ENCODE peak calls at places on chromosome 18, in five cellular contexts. P is OCI-LY7, Y is HCT116, M is GM23338, C is PC-3. O is an unnamed sample. For H3K9me2, the result is how much of the 10 kb centered on the place peaks cover.

GRCh38 chr18:37243756-37244155 is 321.8 kb downstream of the CELF4 start:
- DNase-seq in P (no peak), Y (no peak), M (peak), C (no peak), O (no peak)

GRCh38 chr18:41266616-41267015 is 688.4 kb upstream of the PIK3C3 start:
- DNase-seq in P (no peak), Y (no peak), M (no peak), C (peak), O (no peak)

GRCh38 chr18:45727068-45727467 is 3.1 kb downstream of the SLC14A1 start:
- DNase-seq in P (no peak), Y (no peak), M (no peak), C (no peak), O (no peak)

GRCh38 chr18:60202702-60203101 is 169.9 kb downstream of the MC4R start:
- DNase-seq in P (peak), Y (no peak), M (no peak), C (no peak), O (no peak)

GRCh38 chr18:44869533-44869932 is 188.8 kb downstream of the SETBP1 start:
- DNase-seq in P (no peak), Y (no peak), M (no peak), C (no peak), O (no peak)

GRCh38 chr18:59155140-59155539 is 15.5 kb downstream of the SEC11C start:
- DNase-seq in P (no peak), Y (no peak), M (no peak), C (no peak), O (no peak)

GRCh38 chr18:57084331-57085298 is 62.3 kb upstream of the BOD1L2 start:
- DNase-seq in P (peak), Y (no peak), M (no peak), C (peak), O (no peak)

GRCh38 chr18:58609536-58609993 is 19.3 kb downstream of the ALPK2 start:
- DNase-seq in P (no peak), Y (no peak), M (no peak), C (no peak), O (no peak)

GRCh38 chr18:24659837-24660720 is 199.6 kb downstream of the HRH4 start:
- DNase-seq in P (peak), Y (no peak), M (no peak), C (no peak), O (no peak)

GRCh38 chr18:75654928-75655745 is 227.6 kb upstream of the SMIM21 start:
- DNase-seq in P (no peak), Y (no peak), M (peak), C (no peak), O (peak)

GRCh38 chr18:3466872-3467271 is 16.9 kb downstream of the TGIF1 start:
- DNase-seq in P (peak), Y (no peak), M (peak), C (no peak), O (no peak)

GRCh38 chr18:44599409-44599808 is 81.3 kb upstream of the SETBP1 start:
- DNase-seq in P (no peak), Y (no peak), M (peak), C (no peak), O (peak)

GRCh38 chr18:36104749-36105148 is 24.4 kb downstream of the SLC39A6 start:
- DNase-seq in P (no peak), Y (no peak), M (no peak), C (no peak), O (no peak)

GRCh38 chr18:24734058-24734457 is 273.6 kb downstream of the HRH4 start:
- DNase-seq in P (peak), Y (no peak), M (peak), C (peak), O (peak)

GRCh38 chr18:74197705-74198341 is 49.5 kb downstream of the TIMM21 start:
- DNase-seq in P (peak), Y (no peak), M (peak), C (no peak), O (no peak)

GRCh38 chr18:62183578-62184195 is 3.2 kb downstream of the PIGN start:
- DNase-seq in P (peak), Y (peak), M (peak), C (peak), O (peak)

GRCh38 chr18:45841765-45842442 is 16.4 kb downstream of the SIGLEC15 start:
- DNase-seq in P (no peak), Y (no peak), M (no peak), C (no peak), O (no peak)

GRCh38 chr18:44896817-44897216 is 216.1 kb downstream of the SETBP1 start:
- DNase-seq in P (no peak), Y (no peak), M (no peak), C (no peak), O (no peak)

GRCh38 chr18:33581816-33582215 is 3.8 kb downstream of the ASXL3 start:
- DNase-seq in P (no peak), Y (no peak), M (peak), C (no peak), O (no peak)

GRCh38 chr18:13227910-13228309 is 9.3 kb downstream of the LDLRAD4 start:
- DNase-seq in P (no peak), Y (no peak), M (no peak), C (no peak), O (no peak)

GRCh38 chr18:27185025-27185763 is at the start of gene CHST9:
- DNase-seq in P (no peak), Y (no peak), M (peak), C (no peak), O (peak)
- H3K9me2 ChIP-seq in P (under half), Y (under half), M (under half), C (under half), O (under half)

GRCh38 chr18:23138470-23138869 is 3.2 kb downstream of the CABLES1 start:
- DNase-seq in P (peak), Y (no peak), M (no peak), C (no peak), O (no peak)
- H3K9me2 ChIP-seq in P (under half), Y (under half), M (under half), C (under half), O (under half)

DNA sequence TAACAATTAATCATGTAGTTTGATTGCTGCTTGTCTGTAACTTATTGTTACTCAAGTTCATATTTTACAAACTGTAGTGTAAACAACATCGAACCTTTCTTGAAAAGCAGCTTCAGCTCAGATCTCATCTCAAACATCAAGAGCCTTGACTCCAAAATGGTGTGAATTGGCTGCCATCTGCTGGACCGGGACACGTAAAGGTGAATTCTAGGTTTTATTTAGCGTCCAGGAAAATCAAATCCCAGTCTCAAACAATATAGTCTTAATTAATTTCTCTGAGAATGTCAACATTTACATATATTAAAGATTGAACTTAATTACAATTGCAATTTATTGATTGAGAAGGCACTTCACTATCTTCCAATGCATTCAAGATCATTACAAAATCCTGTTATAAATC is 453.0 kb downstream of the GALR1 start:
- DNase-seq in P (peak), Y (no peak), M (peak), C (peak), O (peak)
- H3K9me2 ChIP-seq in P (under half), Y (under half), M (under half), C (under half), O (under half)

GRCh38 chr18:9878095-9878494 is 7.7 kb upstream of the TXNDC2 start:
- DNase-seq in P (no peak), Y (no peak), M (no peak), C (no peak), O (no peak)

GRCh38 chr18:9874730-9875129 is 11.0 kb upstream of the TXNDC2 start:
- DNase-seq in P (no peak), Y (no peak), M (no peak), C (peak), O (no peak)

GRCh38 chr18:9877655-9878014 is 8.1 kb upstream of the TXNDC2 start:
- DNase-seq in P (no peak), Y (no peak), M (no peak), C (no peak), O (no peak)

GRCh38 chr18:9876867-9877654 is 8.7 kb upstream of the TXNDC2 start:
- DNase-seq in P (no peak), Y (peak), M (peak), C (peak), O (peak)

GRCh38 chr18:9876523-9876866 is 9.3 kb upstream of the TXNDC2 start:
- DNase-seq in P (no peak), Y (no peak), M (no peak), C (no peak), O (no peak)
- H3K9me2 ChIP-seq in P (under half), Y (under half), M (under half), C (under half), O (under half)

GRCh38 chr18:48888681-48889080 is 62.1 kb downstream of the SMAD7 start:
- DNase-seq in P (no peak), Y (no peak), M (no peak), C (no peak), O (no peak)
- H3K9me2 ChIP-seq in P (under half), Y (under half), M (under half), C (under half), O (under half)